ENCODE peak calls at places on chromosomes 1 and 21, in nine cellular contexts. U, D, Q, K, Y, O, T, P and B are unnamed samples. For H3K27me3, the result is how much of the 10 kb centered on the place peaks cover.

GRCh38 chr1:201022824-201023516 is 544 bp downstream of the KIF21B start:
- DNase-seq in U (no peak), D (no peak), Q (peak), K (no peak), Y (no peak), O (peak), T (no peak), P (peak), B (peak)

GRCh38 chr1:33327587-33328325 is 6.9 kb upstream of the A3GALT2 start:
- DNase-seq in U (peak), D (no peak), Q (no peak), K (peak), Y (peak), O (no peak), T (peak), P (no peak), B (peak)

GRCh38 chr1:119347858-119348257 is 20.7 kb upstream of the HAO2 start:
- DNase-seq in U (no peak), D (no peak), Q (no peak), K (no peak), Y (no peak), O (no peak), T (no peak), P (peak), B (no peak)

GRCh38 chr1:244862354-244862698 is 2.0 kb downstream of the HNRNPU start:
- DNase-seq in U (no peak), D (no peak), Q (no peak), K (no peak), Y (no peak), O (no peak), T (no peak), P (no peak), B (no peak)

GRCh38 chr21:33011462-33011861 is 14.3 kb upstream of the OLIG2 start:
- DNase-seq in U (no peak), D (peak), Q (no peak), K (peak), Y (peak), O (no peak), T (peak), P (no peak), B (no peak)

GRCh38 chr1:232634086-232634485 is 4.2 kb upstream of the SIPA1L2 start:
- DNase-seq in U (peak), D (no peak), Q (peak), K (no peak), Y (peak), O (no peak), T (peak), P (no peak), B (peak)

GRCh38 chr1:16967095-16967567 is 13.3 kb downstream of the MFAP2 start:
- DNase-seq in U (no peak), D (no peak), Q (no peak), K (no peak), Y (no peak), O (peak), T (no peak), P (no peak), B (no peak)

GRCh38 chr1:57158660-57159059 is 192.8 kb upstream of the C8B start:
- DNase-seq in U (no peak), D (no peak), Q (no peak), K (no peak), Y (no peak), O (no peak), T (no peak), P (no peak), B (no peak)

GRCh38 chr21:15031790-15032357 is 32.9 kb downstream of the NRIP1 start:
- DNase-seq in U (no peak), D (no peak), Q (no peak), K (no peak), Y (no peak), O (no peak), T (no peak), P (no peak), B (no peak)

GRCh38 chr1:224433041-224433670 is 1.4 kb downstream of the WDR26 start:
- DNase-seq in U (no peak), D (no peak), Q (peak), K (no peak), Y (peak), O (no peak), T (peak), P (peak), B (peak)

GRCh38 chr21:37675202-37675801 is 241.0 kb downstream of the KCNJ6 start:
- DNase-seq in U (peak), D (peak), Q (peak), K (no peak), Y (no peak), O (peak), T (no peak), P (peak), B (peak)

GRCh38 chr1:10612446-10613160 is 137.9 kb downstream of the PEX14 start:
- DNase-seq in U (no peak), D (no peak), Q (no peak), K (no peak), Y (no peak), O (no peak), T (no peak), P (no peak), B (no peak)

GRCh38 chr1:8321612-8322011 is 3.7 kb downstream of the SLC45A1 start:
- DNase-seq in U (no peak), D (no peak), Q (no peak), K (no peak), Y (no peak), O (no peak), T (no peak), P (no peak), B (no peak)

GRCh38 chr1:7437036-7437435 is 334.1 kb upstream of the VAMP3 start:
- DNase-seq in U (no peak), D (no peak), Q (no peak), K (no peak), Y (no peak), O (peak), T (no peak), P (no peak), B (no peak)

GRCh38 chr1:12472410-12472797 is 145.6 kb downstream of the DHRS3 start:
- DNase-seq in U (no peak), D (no peak), Q (no peak), K (no peak), Y (no peak), O (no peak), T (no peak), P (no peak), B (no peak)

GRCh38 chr1:1203561-1204424 is 2.6 kb downstream of the TNFRSF18 start:
- DNase-seq in U (no peak), D (no peak), Q (no peak), K (no peak), Y (no peak), O (peak), T (no peak), P (no peak), B (peak)

GRCh38 chr1:219927956-219928790 is at the start of gene SLC30A10:
- DNase-seq in U (peak), D (no peak), Q (peak), K (no peak), Y (no peak), O (peak), T (no peak), P (peak), B (no peak)

GRCh38 chr1:45359882-45360513 is 19.8 kb upstream of the MUTYH start:
- DNase-seq in U (peak), D (no peak), Q (peak), K (peak), Y (peak), O (no peak), T (peak), P (peak), B (no peak)

GRCh38 chr1:224175615-224176014 is 7.4 kb upstream of the DEGS1 start:
- DNase-seq in U (no peak), D (no peak), Q (no peak), K (no peak), Y (no peak), O (peak), T (no peak), P (peak), B (no peak)

GRCh38 chr1:13702425-13703127 is 2.6 kb downstream of the PRDM2 start:
- DNase-seq in U (no peak), D (no peak), Q (no peak), K (no peak), Y (no peak), O (no peak), T (no peak), P (no peak), B (no peak)

GRCh38 chr1:227883641-227884301 is 64.0 kb downstream of the WNT9A start:
- DNase-seq in U (peak), D (no peak), Q (no peak), K (no peak), Y (no peak), O (peak), T (no peak), P (no peak), B (peak)

GRCh38 chr1:1215881-1216605 is 2.1 kb upstream of the TNFRSF4 start:
- DNase-seq in U (no peak), D (no peak), Q (no peak), K (no peak), Y (no peak), O (peak), T (no peak), P (no peak), B (no peak)

GRCh38 chr1:191350938-191351337 is 807.3 kb upstream of the RGS18 start:
- DNase-seq in U (no peak), D (no peak), Q (no peak), K (no peak), Y (no peak), O (no peak), T (no peak), P (peak), B (no peak)

GRCh38 chr1:248847181-248847955 is 9.3 kb downstream of the ZNF672 start:
- DNase-seq in U (no peak), D (no peak), Q (no peak), K (no peak), Y (no peak), O (peak), T (no peak), P (peak), B (no peak)

GRCh38 chr21:33817663-33818433 is 97.8 kb downstream of the ATP5PO start:
- DNase-seq in U (no peak), D (no peak), Q (no peak), K (no peak), Y (no peak), O (no peak), T (no peak), P (no peak), B (no peak)

GRCh38 chr1:152111515-152111968 is 3.7 kb downstream of the TCHH start:
- DNase-seq in U (peak), D (no peak), Q (peak), K (no peak), Y (no peak), O (peak), T (no peak), P (peak), B (no peak)

GRCh38 chr1:107787299-107787698 is 177.7 kb downstream of the VAV3 start:
- DNase-seq in U (no peak), D (no peak), Q (no peak), K (no peak), Y (no peak), O (no peak), T (no peak), P (peak), B (no peak)

GRCh38 chr1:8218351-8219092 is 99.4 kb upstream of the SLC45A1 start:
- DNase-seq in U (no peak), D (no peak), Q (no peak), K (no peak), Y (peak), O (no peak), T (peak), P (no peak), B (no peak)

GRCh38 chr1:40315239-40315794 is 1.8 kb downstream of the COL9A2 start:
- DNase-seq in U (peak), D (peak), Q (peak), K (peak), Y (peak), O (peak), T (peak), P (peak), B (peak)

GRCh38 chr1:181351740-181352139 is 131.6 kb upstream of the CACNA1E start:
- DNase-seq in U (no peak), D (no peak), Q (no peak), K (no peak), Y (no peak), O (no peak), T (no peak), P (no peak), B (no peak)

GRCh38 chr1:26378879-26379251 is 6.3 kb upstream of the ZNF683 start:
- DNase-seq in U (no peak), D (no peak), Q (no peak), K (no peak), Y (no peak), O (no peak), T (no peak), P (no peak), B (no peak)

GRCh38 chr1:114089502-114090138 is 64.0 kb downstream of the SYT6 start:
- DNase-seq in U (no peak), D (no peak), Q (no peak), K (no peak), Y (no peak), O (no peak), T (no peak), P (no peak), B (no peak)
- H3K27me3 ChIP-seq in U (under half), D (half or more), Q (under half), K (under half), Y (under half), O (under half), T (under half), P (under half), B (under half)

GRCh38 chr1:58398714-58399113 is 147.8 kb downstream of the OMA1 start:
- DNase-seq in U (no peak), D (no peak), Q (no peak), K (no peak), Y (no peak), O (no peak), T (no peak), P (no peak), B (no peak)

GRCh38 chr1:58403894-58404293 is 142.6 kb downstream of the OMA1 start:
- DNase-seq in U (no peak), D (no peak), Q (no peak), K (no peak), Y (no peak), O (no peak), T (no peak), P (no peak), B (no peak)

GRCh38 chr1:58401991-58402390 is 144.5 kb downstream of the OMA1 start:
- DNase-seq in U (no peak), D (no peak), Q (no peak), K (no peak), Y (no peak), O (no peak), T (no peak), P (no peak), B (no peak)

GRCh38 chr1:58399176-58399575 is 147.3 kb downstream of the OMA1 start:
- DNase-seq in U (no peak), D (no peak), Q (no peak), K (no peak), Y (no peak), O (no peak), T (no peak), P (no peak), B (no peak)

DNA sequence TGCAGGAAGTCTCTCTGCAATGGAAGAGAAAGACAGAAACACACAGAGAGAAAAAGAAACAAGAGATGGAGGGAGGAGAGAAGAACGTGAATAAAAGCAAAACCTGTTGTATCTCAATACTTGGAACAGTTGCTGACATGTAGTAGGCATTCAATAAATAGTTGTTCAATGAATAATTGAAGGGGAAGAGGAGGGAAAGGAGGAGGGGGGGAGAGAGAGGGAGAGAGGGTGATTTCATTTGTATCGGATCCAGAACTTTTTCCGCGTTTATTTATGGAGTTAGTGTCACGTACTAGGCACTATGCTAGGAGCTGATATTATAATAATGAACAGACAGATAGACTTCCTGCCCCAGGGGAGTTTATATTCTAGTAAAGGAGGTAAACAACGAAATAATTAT is 144.1 kb downstream of the OMA1 start:
- DNase-seq in U (no peak), D (no peak), Q (no peak), K (no peak), Y (no peak), O (no peak), T (no peak), P (no peak), B (no peak)
- H3K4me3 ChIP-seq in U (no peak), D (no peak), Q (no peak), K (no peak), Y (no peak), O (no peak), T (no peak), P (no peak), B (no peak)

GRCh38 chr1:231046730-231047395 is 6.8 kb upstream of the FAM89A start:
- DNase-seq in U (no peak), D (no peak), Q (no peak), K (no peak), Y (no peak), O (no peak), T (no peak), P (no peak), B (no peak)

GRCh38 chr1:231041705-231042261 is 1.7 kb upstream of the FAM89A start:
- DNase-seq in U (no peak), D (no peak), Q (no peak), K (no peak), Y (no peak), O (no peak), T (no peak), P (no peak), B (no peak)

GRCh38 chr1:231040800-231041704 is 998 bp upstream of the FAM89A start:
- DNase-seq in U (peak), D (no peak), Q (no peak), K (no peak), Y (no peak), O (peak), T (no peak), P (peak), B (no peak)

GRCh38 chr1:231045318-231045717 is 5.3 kb upstream of the FAM89A start:
- DNase-seq in U (no peak), D (no peak), Q (no peak), K (no peak), Y (no peak), O (no peak), T (no peak), P (no peak), B (no peak)

GRCh38 chr1:231044588-231044987 is 4.5 kb upstream of the FAM89A start:
- DNase-seq in U (no peak), D (no peak), Q (no peak), K (no peak), Y (no peak), O (no peak), T (no peak), P (no peak), B (no peak)
- H3K27me3 ChIP-seq in U (under half), D (under half), Q (under half), K (under half), Y (under half), O (under half), T (under half), P (half or more), B (under half)

GRCh38 chr1:3443759-3444697 is 10.4 kb upstream of the ARHGEF16 start:
- DNase-seq in U (no peak), D (no peak), Q (no peak), K (no peak), Y (no peak), O (no peak), T (no peak), P (no peak), B (no peak)
- H3K4me3 ChIP-seq in U (no peak), D (no peak), Q (no peak), K (no peak), Y (no peak), O (no peak), T (no peak), P (no peak), B (no peak)

DNA sequence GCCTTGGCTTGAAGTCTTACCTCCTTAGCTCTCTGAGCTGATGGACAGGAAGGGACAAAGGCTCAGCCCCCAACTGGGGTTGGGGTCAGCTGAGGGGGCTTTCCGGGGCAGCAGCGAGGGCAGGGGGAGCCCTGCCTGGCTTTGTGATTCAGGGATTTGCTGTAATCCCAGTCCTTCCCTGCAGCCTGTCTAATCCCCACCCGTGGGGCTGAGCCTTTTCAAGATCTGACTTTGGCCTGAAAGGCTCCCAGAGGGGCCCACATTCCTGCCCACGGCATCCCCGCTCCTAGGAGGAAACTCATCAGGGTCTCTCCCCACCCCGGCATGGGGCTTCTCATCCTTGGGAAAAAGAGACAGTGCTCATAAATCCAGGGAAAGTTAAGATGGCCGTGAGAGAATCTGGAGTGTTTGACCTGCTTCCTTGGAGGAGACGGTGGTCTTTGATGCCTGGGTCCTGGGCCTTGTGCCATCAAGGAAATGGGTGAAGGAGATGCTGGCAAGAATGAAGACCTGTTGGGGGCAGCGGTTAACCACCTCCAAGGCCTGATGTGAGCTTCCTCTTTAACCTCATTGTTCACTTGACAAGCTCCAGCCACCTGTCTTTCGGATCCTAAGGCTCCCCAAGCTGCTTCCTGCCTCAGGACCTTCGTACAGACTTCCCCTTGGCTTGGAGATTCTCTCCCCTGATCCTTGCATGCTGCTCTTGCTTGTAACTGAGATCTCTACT is 83.1 kb upstream of the WNT4 start:
- DNase-seq in U (no peak), D (no peak), Q (no peak), K (no peak), Y (no peak), O (peak), T (no peak), P (peak), B (no peak)
- H3K27me3 ChIP-seq in U (under half), D (under half), Q (under half), K (under half), Y (under half), O (under half), T (under half), P (under half), B (under half)

DNA sequence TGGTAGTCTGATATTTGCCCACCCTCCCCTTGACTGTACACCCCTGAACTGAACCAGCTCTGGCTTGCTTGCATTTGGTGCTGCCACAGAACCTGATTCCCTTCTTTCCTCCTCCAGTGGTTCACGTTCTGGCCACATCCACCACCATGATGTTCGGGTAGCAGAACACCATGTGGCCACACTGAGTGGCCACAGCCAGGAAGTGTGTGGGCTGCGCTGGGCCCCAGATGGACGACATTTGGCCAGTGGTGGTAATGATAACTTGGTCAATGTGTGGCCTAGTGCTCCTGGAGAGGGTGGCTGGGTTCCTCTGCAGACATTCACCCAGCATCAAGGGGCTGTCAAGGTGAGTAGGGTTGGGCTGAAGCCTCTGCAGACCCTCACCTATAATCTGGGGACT is 1.8 kb downstream of the CDC20 start:
- DNase-seq in U (no peak), D (no peak), Q (no peak), K (no peak), Y (no peak), O (no peak), T (no peak), P (no peak), B (no peak)
- H3K4me3 ChIP-seq in U (no peak), D (peak), Q (no peak), K (peak), Y (no peak), O (no peak), T (no peak), P (peak), B (no peak)

DNA sequence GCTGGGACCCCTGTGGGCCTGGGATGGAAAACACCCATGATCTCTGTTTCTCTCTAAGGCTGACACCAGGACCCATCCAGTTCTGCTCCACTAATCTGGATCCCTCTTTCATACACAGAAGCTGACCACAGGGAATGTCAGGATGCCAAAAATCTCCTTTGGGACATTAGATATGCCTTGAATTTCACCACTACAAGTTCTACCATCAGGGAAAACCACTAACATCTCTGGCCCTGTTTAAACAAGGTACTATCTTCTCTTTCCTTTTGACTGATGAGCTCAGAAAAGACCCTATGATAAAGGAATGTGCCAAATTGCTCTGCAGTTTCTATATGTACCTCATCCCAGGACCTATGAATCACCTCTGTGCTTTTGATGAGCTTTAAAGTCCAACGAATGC is 10.2 kb upstream of the PLXNA2 start:
- DNase-seq in U (no peak), D (no peak), Q (no peak), K (no peak), Y (no peak), O (no peak), T (no peak), P (no peak), B (no peak)
- H3K27me3 ChIP-seq in U (under half), D (half or more), Q (under half), K (under half), Y (under half), O (under half), T (under half), P (under half), B (under half)